ENCODE peak calls at places on chromosome 15, in four cellular contexts. S, P, M and W are unnamed samples.

GRCh38 chr15:70339551-70340517 is 242.1 kb upstream of the TLE3 start:
- DNase-seq in S (peak), P (peak), M (no peak), W (no peak)

GRCh38 chr15:89795996-89796395 is 18.7 kb downstream of the ANPEP start:
- DNase-seq in S (no peak), P (no peak), M (no peak), W (no peak)

GRCh38 chr15:81327526-81327925 is 3.6 kb upstream of the STARD5 start:
- DNase-seq in S (no peak), P (peak), M (no peak), W (no peak)

GRCh38 chr15:100073982-100074381 is 267.8 kb downstream of the ADAMTS17 start:
- DNase-seq in S (no peak), P (no peak), M (no peak), W (no peak)

GRCh38 chr15:99181544-99181943 is 67.8 kb downstream of the TTC23 start:
- DNase-seq in S (peak), P (peak), M (no peak), W (no peak)

GRCh38 chr15:67185621-67186225 is 68.7 kb downstream of the AAGAB start:
- DNase-seq in S (no peak), P (peak), M (no peak), W (no peak)

GRCh38 chr15:28128036-28128435 is 28.9 kb upstream of the OCA2 start:
- DNase-seq in S (no peak), P (no peak), M (no peak), W (peak)

GRCh38 chr15:70212288-70212962 is 114.7 kb upstream of the TLE3 start:
- DNase-seq in S (no peak), P (no peak), M (peak), W (no peak)

GRCh38 chr15:38192496-38192895 is 60.1 kb upstream of the SPRED1 start:
- DNase-seq in S (no peak), P (no peak), M (no peak), W (no peak)

GRCh38 chr15:101607102-101607501 is 45.1 kb downstream of the TM2D3 start:
- DNase-seq in S (no peak), P (no peak), M (no peak), W (no peak)

DNA sequence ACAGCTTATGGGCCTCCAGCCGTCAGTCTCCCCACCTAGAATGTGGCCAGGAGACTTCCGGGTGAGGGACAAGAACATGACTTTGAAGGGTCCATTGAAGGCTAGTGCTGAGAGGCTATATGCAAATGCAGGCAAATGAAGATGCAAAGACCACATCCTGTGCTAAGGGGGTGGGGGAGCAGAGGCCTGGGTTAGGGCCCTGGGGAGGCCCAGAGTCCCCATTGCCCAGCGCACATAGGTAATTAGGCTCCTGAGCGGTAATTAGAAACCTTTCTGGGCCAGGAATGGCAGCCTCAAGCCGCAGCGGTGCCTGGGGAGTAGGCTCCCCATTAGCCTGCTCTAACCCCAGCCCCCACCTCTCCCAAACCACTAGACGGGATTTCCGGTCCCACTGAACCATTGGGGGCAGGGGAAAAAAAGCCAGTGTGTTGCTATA is 6.9 kb downstream of the CSK start:
- DNase-seq in S (no peak), P (no peak), M (no peak), W (no peak)
- H3K4me3 ChIP-seq in S (no peak), P (no peak), M (no peak), W (peak)

DNA sequence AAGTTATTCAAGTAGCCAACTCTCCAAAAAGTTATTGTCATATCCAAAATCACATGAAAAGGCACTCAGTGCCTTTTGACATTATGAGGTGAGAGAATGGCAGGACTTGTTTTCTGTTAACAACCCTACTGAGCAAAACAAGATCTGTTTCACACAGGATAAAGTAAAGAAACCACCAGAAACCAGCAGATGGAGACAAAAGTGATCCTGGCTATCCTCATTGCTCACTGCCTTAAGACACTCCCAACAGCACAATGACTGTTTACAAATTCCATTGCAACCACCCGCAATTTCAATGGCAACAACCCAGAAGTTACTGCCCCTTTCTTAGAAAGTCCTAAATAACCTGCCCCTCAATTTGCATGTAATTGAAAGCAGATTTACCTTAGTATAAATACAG is 352.6 kb upstream of the NDN start:
- DNase-seq in S (no peak), P (no peak), M (no peak), W (peak)
- TF ChIP-seq CTCF in S (no peak), P (no peak), M (no peak), W (peak)

GRCh38 chr15:68204776-68205557 is at the start of gene CALML4:
- DNase-seq in S (no peak), P (no peak), M (peak), W (peak)
- H3K4me3 ChIP-seq in S (no peak), P (no peak), M (no peak), W (peak)

DNA sequence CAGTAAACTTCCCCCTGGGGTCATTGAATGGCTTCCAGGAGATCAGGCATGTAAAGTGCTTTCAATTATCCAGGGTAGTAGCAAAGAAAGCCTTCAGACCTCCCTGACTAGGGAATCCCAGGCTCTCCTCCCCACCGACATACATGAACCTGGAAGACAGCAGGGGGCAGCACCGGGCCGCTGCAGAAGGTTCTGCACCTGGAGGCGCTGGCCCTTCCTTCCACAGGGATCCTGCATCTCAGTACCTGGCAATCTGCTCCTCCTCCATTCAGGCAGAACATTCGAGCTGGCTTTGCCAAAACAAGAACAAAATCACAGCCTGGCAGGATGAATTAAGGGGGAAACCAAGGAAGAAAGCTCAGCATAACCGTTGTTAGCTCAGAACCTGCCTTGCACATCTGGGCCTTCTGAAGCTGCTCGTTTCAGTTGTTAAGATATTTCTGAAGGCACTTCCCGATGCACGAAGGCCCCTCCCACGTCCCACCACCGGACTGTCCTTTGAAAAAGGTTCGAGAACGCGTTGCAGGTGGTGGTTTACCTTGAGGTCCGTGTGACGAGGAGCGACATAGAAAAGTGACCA is 237.7 kb downstream of the SLCO3A1 start:
- DNase-seq in S (peak), P (peak), M (no peak), W (peak)
- TF ChIP-seq CTCF in S (peak), P (peak), M (peak), W (peak)

GRCh38 chr15:31353931-31354330 is 27.3 kb downstream of the KLF13 start:
- DNase-seq in S (no peak), P (no peak), M (peak), W (peak)
- H3K4me3 ChIP-seq in S (no peak), P (no peak), M (no peak), W (no peak)

DNA sequence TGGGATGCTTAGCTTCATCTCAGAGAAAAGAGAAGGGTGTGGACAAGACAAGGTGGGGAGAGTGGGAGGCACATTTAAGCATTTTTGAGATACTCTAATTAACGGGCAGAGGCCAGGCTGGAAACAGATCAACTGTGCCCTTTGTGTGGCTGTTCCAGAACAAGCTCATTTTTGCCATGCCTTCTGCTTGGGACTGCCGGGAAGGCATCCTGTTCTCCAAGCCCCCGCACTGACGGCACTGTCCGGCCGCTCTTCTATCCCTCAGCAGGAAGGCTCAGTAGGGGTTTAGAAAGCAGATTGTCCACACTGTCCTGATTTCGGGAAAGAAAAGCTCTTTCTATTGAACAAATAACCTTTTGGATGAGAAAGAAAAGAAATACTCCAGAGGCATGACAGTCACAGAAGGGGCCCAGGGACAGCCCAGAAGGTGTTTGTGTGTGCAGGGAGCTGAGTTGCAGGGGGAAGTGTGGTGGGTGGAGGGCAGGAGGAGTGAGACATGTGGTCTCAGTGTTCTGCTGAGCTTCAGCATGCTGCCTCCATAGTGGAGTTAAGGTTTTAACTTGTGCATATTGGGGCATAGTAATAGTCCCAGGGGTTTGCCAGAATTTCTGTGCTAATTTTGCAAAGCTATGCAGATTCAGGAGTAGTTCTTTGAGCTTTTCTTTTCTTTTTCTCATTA is 27.3 kb downstream of the SV2B start:
- DNase-seq in S (no peak), P (no peak), M (no peak), W (no peak)
- TF ChIP-seq CTCF in S (no peak), P (no peak), M (no peak), W (no peak)

GRCh38 chr15:83066034-83066760 is 855 bp downstream of the BTBD1 start:
- DNase-seq in S (no peak), P (peak), M (no peak), W (no peak)
- H3K4me3 ChIP-seq in S (peak), P (peak), M (peak), W (peak)

GRCh38 chr15:33324609-33325008 is 13.8 kb downstream of the RYR3 start:
- DNase-seq in S (no peak), P (no peak), M (no peak), W (no peak)
- TF ChIP-seq CTCF in S (no peak), P (no peak), M (no peak), W (no peak)